ENCODE peak calls at places on chromosomes 5 and 9, in nine cellular contexts. X, C, U, K, P, B, F, D and A are unnamed samples.

GRCh38 chr9:136036050-136036449 is 59.0 kb downstream of the NACC2 start:
- DNase-seq in X (no peak), C (no peak), P (no peak), B (no peak), U (no peak), K (no peak), F (no peak), D (peak), A (no peak)

GRCh38 chr5:169302491-169303118 is 1.7 kb upstream of the SLIT3 start:
- DNase-seq in F (peak), U (peak), X (peak), B (peak), D (peak), K (peak), P (no peak), C (peak), A (peak)

GRCh38 chr9:111516061-111516465 is 8.9 kb upstream of the ZNF483 start:
- DNase-seq in C (no peak), F (no peak), B (no peak), K (no peak), D (no peak), P (no peak), X (no peak), U (no peak), A (peak)

GRCh38 chr5:96657068-96657467 is 5.1 kb upstream of the CAST start:
- DNase-seq in X (no peak), C (peak), U (peak), K (no peak), P (no peak), D (peak), B (peak), F (no peak), A (peak)

GRCh38 chr9:110891760-110892159 is 146.5 kb downstream of the LPAR1 start:
- DNase-seq in K (no peak), F (no peak), P (no peak), B (no peak), D (peak), X (no peak), U (no peak), C (no peak), A (peak)

GRCh38 chr5:179599566-179599965 is 23.9 kb downstream of the HNRNPH1 start:
- DNase-seq in P (no peak), X (no peak), F (no peak), D (no peak), C (no peak), U (no peak), K (no peak), B (no peak), A (no peak)

GRCh38 chr9:12783767-12784460 is 9.1 kb downstream of the LURAP1L start:
- DNase-seq in F (no peak), K (no peak), C (no peak), U (no peak), D (no peak), P (no peak), B (no peak), X (no peak), A (no peak)

GRCh38 chr9:75372499-75373268 is 284.4 kb downstream of the OSTF1 start:
- DNase-seq in D (peak), F (no peak), P (no peak), B (no peak), X (peak), K (no peak), C (no peak), U (no peak), A (no peak)

GRCh38 chr9:134991808-134992754 is 74.4 kb upstream of the FCN1 start:
- DNase-seq in C (no peak), F (no peak), U (no peak), B (no peak), P (no peak), D (no peak), X (no peak), K (no peak), A (no peak)

DNA sequence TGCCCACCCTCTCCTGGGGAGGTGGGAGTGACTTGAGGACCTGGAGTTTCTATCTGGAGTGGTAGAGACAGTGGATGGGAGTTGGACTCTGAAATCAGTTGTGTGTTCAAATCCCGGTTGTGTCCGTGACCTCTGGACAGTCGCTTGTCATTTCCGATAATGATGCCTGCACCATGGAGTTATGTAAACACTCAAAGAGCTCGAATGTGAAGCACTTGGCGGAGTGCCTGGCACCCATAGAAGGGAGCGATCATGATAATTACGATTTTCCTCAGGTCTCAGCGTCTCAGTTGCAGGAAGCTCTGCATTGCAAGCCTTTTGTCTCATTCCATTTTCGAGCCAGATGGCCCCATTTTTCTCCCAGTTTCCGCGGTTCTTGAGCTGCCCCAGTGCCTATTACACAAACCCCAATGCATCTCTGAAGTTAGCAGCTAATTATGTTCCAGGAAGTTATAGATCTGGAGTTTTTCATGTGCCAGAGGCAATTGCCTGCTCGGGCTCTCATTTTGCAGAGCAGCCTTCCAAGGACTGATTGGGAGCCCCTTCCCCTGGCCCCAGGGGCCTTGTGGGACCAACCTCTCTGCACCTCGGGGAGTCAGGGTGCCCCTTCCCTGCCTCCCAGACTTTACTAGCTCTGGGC is 175.5 kb upstream of the MVB12B start:
- DNase-seq in K (no peak), X (no peak), U (no peak), C (no peak), F (no peak), D (no peak), P (no peak), B (no peak), A (no peak)
- TF ChIP-seq CTCF in K (no peak), X (no peak), U (no peak), C (no peak), F (no peak), D (no peak), P (no peak), B (no peak), A (no peak)

DNA sequence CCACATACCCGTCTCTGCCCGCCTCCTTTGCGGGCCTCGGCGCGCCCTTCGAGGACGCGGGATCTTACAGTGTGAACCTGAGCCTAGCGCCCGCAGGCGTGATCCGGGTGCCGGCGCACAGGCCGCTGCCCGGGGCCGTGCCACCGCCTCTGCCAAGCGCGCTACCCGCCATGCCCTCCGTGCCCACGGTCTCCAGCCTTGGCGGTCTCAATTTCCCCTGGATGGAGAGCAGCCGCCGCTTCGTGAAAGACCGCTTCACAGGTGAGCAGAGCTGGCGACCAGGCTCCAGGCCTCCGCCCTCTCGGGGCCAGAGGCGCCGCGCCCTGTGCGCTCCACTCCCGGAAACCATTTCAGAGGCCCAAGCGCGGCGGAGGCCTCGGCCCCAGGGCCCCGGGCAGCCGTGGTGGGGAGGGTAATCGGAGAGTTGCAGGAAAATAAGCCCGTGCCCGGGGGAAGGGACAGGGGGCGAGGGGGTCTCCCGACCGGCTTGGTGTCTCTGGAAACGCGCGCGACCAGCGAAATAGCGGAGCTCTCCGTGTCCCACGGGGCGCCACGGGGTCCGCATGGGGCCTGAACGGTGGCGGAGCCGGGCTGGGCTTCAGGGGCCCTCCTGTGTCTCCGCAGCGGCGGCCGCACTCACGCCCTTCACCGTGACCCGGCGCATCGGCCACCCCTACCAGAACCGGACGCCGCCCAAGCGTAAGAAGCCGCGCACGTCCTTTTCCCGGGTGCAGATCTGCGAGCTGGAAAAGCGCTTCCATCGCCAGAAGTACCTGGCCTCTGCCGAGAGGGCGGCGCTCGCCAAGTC is 682 bp downstream of the TLX3 start:
- DNase-seq in F (no peak), B (no peak), C (no peak), D (no peak), P (no peak), K (no peak), U (no peak), X (no peak), A (no peak)
- H3K4me3 ChIP-seq in F (no peak), B (no peak), C (no peak), D (no peak), P (no peak), K (peak), U (no peak), X (no peak), A (no peak)

DNA sequence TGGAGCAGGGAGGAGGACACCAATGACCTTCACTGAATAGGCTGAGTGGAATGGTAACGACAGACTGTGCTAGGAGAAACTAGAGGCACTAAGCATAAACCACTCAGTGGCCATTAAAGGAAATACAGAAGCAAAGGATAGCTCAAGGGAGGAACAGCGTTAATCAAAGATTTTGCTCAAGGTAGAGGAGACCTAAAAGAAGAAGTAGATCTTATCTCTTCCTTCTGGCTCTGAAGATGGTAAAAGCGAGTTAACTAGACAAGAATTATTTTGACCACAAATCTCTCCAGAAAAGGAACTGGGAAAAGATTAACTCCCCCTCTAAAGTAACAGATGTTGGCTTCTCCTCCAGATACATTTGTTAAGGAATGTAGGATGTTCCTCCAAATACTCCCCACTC is 299.6 kb downstream of the EPB41L4A start:
- DNase-seq in P (no peak), B (no peak), X (no peak), C (no peak), K (no peak), U (no peak), D (no peak), F (no peak), A (no peak)
- TF ChIP-seq CTCF in P (no peak), B (no peak), X (no peak), C (no peak), K (no peak), U (no peak), D (no peak), F (no peak), A (no peak)

DNA sequence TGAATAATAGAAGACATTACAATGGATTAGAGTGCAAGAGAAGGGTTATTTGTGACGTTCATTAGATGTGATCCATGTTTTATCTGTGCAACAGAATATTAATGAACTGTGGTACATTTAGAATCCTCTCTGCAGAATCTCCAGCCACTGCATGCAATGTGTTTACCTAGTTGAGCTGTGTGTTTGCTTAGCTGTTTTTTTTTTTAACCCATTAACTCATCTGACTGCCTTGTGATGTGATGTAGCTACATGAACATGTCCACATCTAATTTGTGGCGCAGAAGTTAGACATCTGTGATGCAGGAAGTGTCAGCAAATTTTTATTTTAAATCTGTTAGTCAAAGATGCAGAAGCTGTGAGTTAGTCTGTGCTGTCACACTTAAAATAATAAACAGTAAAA is 236.9 kb downstream of the CD180 start:
- DNase-seq in U (no peak), K (no peak), C (no peak), X (no peak), F (no peak), P (no peak), B (no peak), D (no peak), A (peak)
- H3K4me3 ChIP-seq in U (peak), K (peak), C (peak), X (no peak), F (no peak), P (no peak), B (no peak), D (peak), A (peak)

DNA sequence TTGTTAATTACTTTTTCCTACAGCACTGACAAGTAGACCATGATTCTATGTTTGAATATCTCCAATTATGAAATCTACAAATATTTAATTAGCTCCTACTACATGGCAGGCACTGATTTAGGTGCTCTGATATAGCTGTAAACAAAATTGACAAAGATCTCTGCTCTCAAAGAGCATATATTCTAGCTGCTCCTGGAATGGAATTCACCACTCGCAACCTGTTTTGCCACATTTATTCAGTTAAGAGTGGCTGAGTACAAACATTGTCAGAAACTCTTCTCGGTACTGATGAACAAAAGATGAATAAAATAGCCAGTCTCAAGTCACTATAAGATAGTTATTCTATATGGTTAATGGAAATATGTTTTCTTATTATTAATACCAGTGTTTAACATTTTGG is 114.2 kb upstream of the PDE4D start:
- DNase-seq in K (no peak), B (no peak), F (no peak), U (no peak), D (no peak), P (no peak), C (no peak), X (no peak), A (no peak)
- TF ChIP-seq CTCF in K (no peak), B (no peak), F (no peak), U (no peak), D (no peak), P (no peak), C (no peak), X (no peak), A (no peak)

GRCh38 chr5:52804359-52804758 is 16.6 kb downstream of the ITGA1 start:
- DNase-seq in U (no peak), X (no peak), K (no peak), B (no peak), P (no peak), C (no peak), F (no peak), D (no peak), A (no peak)
- H3K4me3 ChIP-seq in U (no peak), X (no peak), K (no peak), B (no peak), P (no peak), C (no peak), F (no peak), D (no peak), A (no peak)

DNA sequence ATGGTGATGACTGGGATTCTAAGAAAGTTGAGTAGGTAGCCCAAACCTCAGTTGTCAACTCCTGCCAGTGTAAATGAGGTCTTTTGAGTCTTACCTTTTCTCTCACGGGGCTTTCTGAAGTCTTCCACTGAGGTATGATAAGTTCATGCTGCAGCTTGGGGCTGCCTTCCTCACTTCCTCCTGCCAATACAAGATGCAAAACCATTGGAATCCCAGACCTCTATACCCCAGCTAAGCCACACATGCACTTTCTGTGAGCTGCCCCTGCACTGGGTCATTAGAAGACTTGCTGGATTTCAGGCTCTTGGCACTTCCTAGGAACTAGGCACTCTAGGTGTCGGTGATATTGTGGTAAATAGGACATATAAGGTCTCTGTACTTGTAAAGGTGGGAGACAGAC is 4.8 kb downstream of the ADAM19 start:
- DNase-seq in X (no peak), D (no peak), U (no peak), P (no peak), C (no peak), K (no peak), F (no peak), B (no peak), A (no peak)
- TF ChIP-seq CTCF in X (no peak), D (no peak), U (no peak), P (no peak), C (no peak), K (no peak), F (no peak), B (no peak), A (no peak)

DNA sequence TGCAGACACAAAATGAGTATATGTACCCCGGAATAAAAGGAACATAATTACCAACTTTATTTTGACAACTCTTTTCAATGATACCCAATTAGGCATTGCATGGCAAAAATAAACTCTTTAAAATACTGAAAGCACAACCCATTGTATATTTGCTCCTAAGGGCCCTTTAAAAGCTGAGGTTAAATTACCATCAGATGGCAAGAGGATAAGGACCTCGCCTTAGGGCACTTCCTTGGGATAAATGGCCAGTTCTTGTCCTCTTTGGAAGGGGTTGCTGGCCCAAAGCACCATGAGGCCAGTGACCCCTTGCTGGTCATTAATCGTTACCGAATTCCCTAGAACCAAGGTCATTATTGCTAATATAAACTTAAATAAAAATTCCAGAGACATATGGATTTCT is 46.0 kb downstream of the EBF1 start:
- DNase-seq in F (no peak), X (no peak), C (no peak), U (no peak), B (no peak), D (no peak), P (no peak), K (no peak), A (no peak)
- H3K4me3 ChIP-seq in F (no peak), X (no peak), C (no peak), U (no peak), B (no peak), D (no peak), P (no peak), K (no peak), A (no peak)

DNA sequence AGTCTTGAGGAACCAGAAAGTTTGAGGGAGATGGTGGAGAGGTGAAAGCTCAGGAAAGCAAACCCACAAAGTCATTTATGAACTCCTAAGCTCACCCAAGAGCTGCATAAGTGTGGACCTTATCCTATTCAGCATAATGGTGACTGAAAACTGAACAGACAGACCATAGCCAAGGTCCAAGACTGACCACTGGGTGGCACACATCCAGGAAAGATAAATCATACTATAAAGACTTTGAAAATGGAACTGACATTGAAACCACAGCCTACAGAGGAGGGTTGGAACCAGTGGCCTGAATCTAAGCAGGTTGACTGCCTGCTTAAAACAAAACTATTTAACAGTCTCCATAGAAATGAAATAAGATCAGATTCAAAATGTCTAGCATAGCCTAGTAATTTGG is 121.1 kb upstream of the RGS7BP start:
- DNase-seq in F (no peak), D (peak), P (no peak), B (peak), C (no peak), K (peak), U (no peak), X (no peak), A (peak)
- TF ChIP-seq CTCF in F (no peak), D (no peak), P (no peak), B (peak), C (no peak), K (no peak), U (no peak), X (no peak), A (no peak)